ENCODE peak calls at places on chromosomes 13 and 19, in six cellular contexts. K, N, O, J, I and L are unnamed samples.

GRCh38 chr19:8503506-8503905 is 1.1 kb upstream of the PRAM1 start:
- DNase-seq in I (no peak), N (no peak), O (no peak), K (no peak), J (no peak), L (no peak)

GRCh38 chr13:30616927-30617314 is 799 bp upstream of the USPL1 start:
- DNase-seq in I (peak; percentile 93), N (peak; percentile 77), O (peak; percentile 86), K (peak; percentile 92), J (no peak), L (no peak)

GRCh38 chr13:66405908-66406802 is 824.0 kb downstream of the PCDH9 start:
- DNase-seq in O (no peak), J (no peak), N (peak; percentile 16), I (peak; percentile 61), K (peak; percentile 93), L (no peak)

GRCh38 chr19:11399667-11400066 is 15.6 kb upstream of the EPOR start:
- DNase-seq in K (no peak), N (no peak), I (no peak), J (no peak), O (no peak), L (no peak)

GRCh38 chr13:113420833-113421600 is 32.3 kb downstream of the ADPRHL1 start:
- DNase-seq in I (no peak), N (no peak), K (no peak), O (no peak), J (no peak), L (no peak)

GRCh38 chr13:24265453-24265852 is 43.9 kb upstream of the C1QTNF9 start:
- DNase-seq in O (no peak), K (no peak), I (no peak), J (no peak), N (no peak), L (no peak)

GRCh38 chr19:40632311-40633036 is 31.3 kb downstream of the LTBP4 start:
- DNase-seq in N (no peak), K (no peak), I (no peak), J (no peak), O (no peak), L (no peak)

GRCh38 chr13:78658630-78659449 is at the start of gene OBI1:
- DNase-seq in J (peak; percentile 76), N (peak; percentile 92), I (peak; percentile 93), O (peak; percentile 89), K (peak; percentile 92), L (peak; percentile 83)

GRCh38 chr19:48961673-48962028 is 3.5 kb upstream of the FTL start:
- DNase-seq in O (no peak), K (no peak), I (no peak), J (no peak), N (no peak), L (no peak)

GRCh38 chr13:75600371-75600770 is 35.8 kb upstream of the LMO7 start:
- DNase-seq in O (no peak), N (no peak), I (no peak), K (no peak), J (no peak), L (no peak)

GRCh38 chr19:49363265-49364082 is at the start of gene DKKL1:
- DNase-seq in O (peak; percentile 100), K (peak; percentile 97), J (peak; percentile 100), N (peak; percentile 92), I (peak; percentile 100), L (peak; percentile 100)

GRCh38 chr19:45215391-45216191 is 29.6 kb downstream of the EXOC3L2 start:
- DNase-seq in N (peak; percentile 12), O (no peak), J (peak; percentile 16), K (peak; percentile 9), I (no peak), L (peak; percentile 56)

GRCh38 chr19:41307954-41308449 is 2.0 kb upstream of the CCDC97 start:
- DNase-seq in K (no peak), O (no peak), N (no peak), J (no peak), I (no peak), L (no peak)

GRCh38 chr13:98813993-98814392 is 61.5 kb upstream of the SLC15A1 start:
- DNase-seq in K (peak; percentile 24), O (no peak), N (no peak), J (no peak), I (peak; percentile 7), L (no peak)

GRCh38 chr19:5977222-5977784 is 637 bp downstream of the RANBP3 start:
- DNase-seq in K (no peak), J (no peak), I (no peak), N (no peak), O (no peak), L (no peak)

GRCh38 chr19:9673912-9674668 is 810 bp downstream of the ZNF562 start:
- DNase-seq in N (no peak), K (peak; percentile 35), J (no peak), O (no peak), I (peak; percentile 52), L (no peak)

GRCh38 chr13:30829788-30830637 is 76.1 kb upstream of the MEDAG start:
- DNase-seq in O (no peak), N (no peak), I (peak; percentile 28), J (no peak), K (peak; percentile 61), L (no peak)

GRCh38 chr13:113793718-113794085 is 34.7 kb downstream of the TMEM255B start:
- DNase-seq in O (no peak), N (no peak), J (no peak), I (no peak), K (no peak), L (no peak)

GRCh38 chr19:46173886-46174475 is 25.9 kb downstream of the IGFL2 start:
- DNase-seq in N (peak; percentile 26), J (no peak), I (no peak), O (no peak), K (no peak), L (no peak)

GRCh38 chr19:46678110-46678732 is 17.2 kb upstream of the DACT3 start:
- DNase-seq in O (no peak), J (no peak), N (no peak), K (no peak), I (no peak), L (peak; percentile 40)

GRCh38 chr13:111112196-111112595 is 2.9 kb upstream of the ARHGEF7 start:
- DNase-seq in K (no peak), J (no peak), I (no peak), O (no peak), N (no peak), L (no peak)

DNA sequence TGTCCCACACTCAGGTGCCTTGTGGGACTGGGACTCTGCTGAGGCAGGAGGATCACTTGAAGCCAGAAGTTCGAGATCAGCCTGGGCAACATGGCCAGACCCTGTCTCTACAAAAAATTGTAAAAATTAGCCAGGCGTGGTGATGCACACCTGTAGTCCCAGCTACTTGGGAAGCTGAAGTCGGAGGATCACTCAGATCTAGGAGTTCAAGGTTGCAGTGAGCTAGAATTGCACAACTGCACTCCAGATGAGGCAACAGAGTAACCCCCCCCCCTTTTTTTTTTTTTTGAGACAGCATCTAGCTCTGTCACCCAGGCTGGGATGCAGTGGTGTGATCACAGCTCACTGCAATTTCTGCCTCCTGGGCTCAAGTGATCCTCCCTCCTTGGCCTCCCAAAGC is 11.0 kb upstream of the SYDE1 start:
- DNase-seq in O (no peak), N (no peak), J (no peak), K (no peak), I (no peak), L (no peak)
- TF ChIP-seq CTCF in O (no peak), N (no peak), J (no peak), K (no peak), I (no peak), L (no peak)

GRCh38 chr19:19319725-19320361 is 466 bp downstream of the SUGP1 start:
- DNase-seq in O (no peak), K (no peak), N (no peak), I (no peak), J (no peak), L (no peak)

GRCh38 chr19:19321143-19321577 is 531 bp downstream of the MAU2 start:
- DNase-seq in K (peak; percentile 6), J (no peak), O (no peak), I (no peak), N (no peak), L (peak; percentile 51)

GRCh38 chr19:19320362-19321142 is at the start of the genes MAU2 and SUGP1:
- DNase-seq in I (peak; percentile 94), O (peak; percentile 82), N (peak; percentile 86), J (peak; percentile 79), K (peak; percentile 86), L (peak; percentile 90)

GRCh38 chr19:19316082-19316481 is 4.2 kb downstream of the SUGP1 start:
- DNase-seq in K (no peak), N (no peak), O (no peak), J (no peak), I (no peak), L (no peak)

DNA sequence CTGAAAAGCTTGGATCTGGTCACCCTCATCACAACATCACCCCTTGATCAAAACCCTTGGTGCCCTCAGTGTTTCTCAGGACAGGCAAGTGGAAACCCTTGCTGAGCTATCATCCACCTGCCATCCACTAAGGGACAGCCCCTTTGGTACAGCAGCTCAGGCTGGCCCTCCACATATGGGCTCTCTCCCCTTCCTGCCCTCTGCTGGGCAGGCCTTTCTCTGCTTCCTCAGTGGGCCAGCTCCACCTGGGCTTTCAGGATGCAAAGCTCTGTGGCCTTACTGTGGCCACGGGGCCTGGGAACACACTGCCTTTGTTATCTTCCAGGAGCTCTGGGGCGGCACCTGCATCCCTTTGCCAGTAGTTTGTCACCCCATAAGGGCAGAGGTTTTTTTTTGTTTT is 4.9 kb downstream of the SUGP1 start:
- DNase-seq in O (no peak), J (no peak), N (no peak), K (no peak), I (no peak), L (no peak)
- TF ChIP-seq CTCF in O (no peak), J (no peak), N (no peak), K (no peak), I (no peak), L (no peak)

DNA sequence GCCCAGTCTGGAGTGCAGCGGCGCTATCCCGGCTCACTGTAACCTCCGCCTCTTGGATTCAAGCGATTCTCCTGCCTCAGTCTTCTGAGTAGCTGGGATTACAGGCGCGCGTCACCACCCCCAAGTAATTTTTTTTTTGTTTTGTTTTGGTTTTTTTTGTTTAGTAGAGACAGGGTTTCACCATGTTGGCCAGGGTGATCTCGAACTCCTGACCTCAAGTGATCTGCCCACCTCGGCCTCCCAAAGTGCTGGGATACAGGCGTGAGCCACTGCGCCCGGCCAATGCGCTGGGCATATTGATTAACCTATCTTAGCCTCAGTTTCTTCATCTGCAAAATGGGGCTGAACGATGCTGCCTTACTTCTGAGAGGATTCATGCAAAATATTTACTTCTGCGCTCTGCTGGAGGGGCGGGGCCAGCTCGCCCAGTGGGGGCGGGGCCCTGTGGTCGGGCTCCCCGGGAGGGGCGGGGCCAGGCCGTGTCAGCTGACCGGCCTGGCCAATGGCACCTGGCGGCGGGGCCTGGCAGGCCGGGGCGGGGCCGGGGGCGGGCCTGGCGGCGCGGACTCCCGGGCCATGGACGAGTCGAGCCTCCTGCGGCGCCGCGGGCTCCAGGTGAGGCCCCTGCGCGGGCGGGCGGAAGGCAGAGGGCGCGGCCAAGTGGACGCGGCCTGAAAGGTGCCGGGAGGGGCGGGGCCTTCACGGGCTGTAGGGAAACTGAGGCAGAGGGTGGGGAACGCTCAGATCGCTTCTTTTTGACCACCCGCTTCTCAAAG is at the start of gene MAST3:
- DNase-seq in N (peak; percentile 78), O (peak; percentile 56), I (peak; percentile 79), K (peak; percentile 54), J (peak; percentile 71), L (peak; percentile 85)
- TF ChIP-seq CTCF in N (no peak), O (no peak), I (no peak), K (no peak), J (no peak), L (no peak)

GRCh38 chr13:92901739-92902138 is 324.9 kb upstream of the GPC6 start:
- DNase-seq in K (peak; percentile 53), N (no peak), I (no peak), O (no peak), J (no peak), L (no peak)

GRCh38 chr13:92900455-92900854 is 326.2 kb upstream of the GPC6 start:
- DNase-seq in O (no peak), N (no peak), K (peak; percentile 71), J (no peak), I (no peak), L (no peak)

GRCh38 chr13:92896842-92897241 is 329.8 kb upstream of the GPC6 start:
- DNase-seq in O (no peak), I (peak; percentile 25), K (peak; percentile 40), N (no peak), J (no peak), L (no peak)
- TF ChIP-seq CTCF in O (no peak), I (no peak), K (no peak), N (peak; percentile 26), J (peak; percentile 68), L (peak; percentile 39)